ENCODE peak calls at places on chromosomes 4 and X, in ten cellular contexts. X is cardiac muscle cell, L is astrocyte, F is cardiac fibroblast, D is right lobe of liver, Z is hepatocyte, H is AG04450, O is IMR-90, U is Peyer's patch, W is SK-N-SH. M is an unnamed sample.

GRCh38 chrX:132490086-132490419 is 1.2 kb upstream of the MBNL3 start:
- DNase-seq in X (no peak), L (no peak), F (no peak), D (no peak), Z (no peak), H (no peak), O (no peak), U (no peak), W (no peak), M (peak; percentile 51)

GRCh38 chr4:150135134-150135773 is 57.0 kb downstream of the DCLK2 start:
- DNase-seq in X (no peak), L (no peak), F (peak; percentile 22), D (no peak), Z (no peak), H (no peak), O (peak; percentile 52), U (no peak), W (no peak), M (no peak)

GRCh38 chr4:108054025-108054424 is 64.3 kb downstream of the HADH start:
- DNase-seq in X (no peak), L (no peak), F (no peak), D (no peak), Z (no peak), H (no peak), O (no peak), U (no peak), W (no peak), M (no peak)

GRCh38 chr4:84573738-84574720 is 8.9 kb upstream of the CDS1 start:
- DNase-seq in X (no peak), L (no peak), F (peak; percentile 63), D (no peak), Z (no peak), H (no peak), O (no peak), U (no peak), W (no peak), M (no peak)

GRCh38 chr4:164700471-164700870 is 53.5 kb upstream of the SMIM31 start:
- DNase-seq in X (no peak), L (no peak), F (no peak), D (no peak), Z (no peak), H (no peak), O (no peak), U (peak; percentile 45), W (peak; percentile 6), M (peak; percentile 29)

GRCh38 chr4:134634301-134634700 is 432.7 kb upstream of the PABPC4L start:
- DNase-seq in X (no peak), L (no peak), F (no peak), D (no peak), Z (no peak), H (no peak), O (no peak), U (no peak), W (no peak), M (no peak)

GRCh38 chr4:141047228-141047884 is 85.9 kb downstream of the RNF150 start:
- DNase-seq in X (peak; percentile 42), L (peak; percentile 75), F (peak; percentile 53), D (no peak), Z (no peak), H (peak; percentile 49), O (peak; percentile 87), U (no peak), W (peak; percentile 17), M (no peak)

GRCh38 chr4:76219299-76220055 is 5.9 kb upstream of the SCARB2 start:
- DNase-seq in X (peak; percentile 85), L (peak; percentile 4), F (peak; percentile 83), D (no peak), Z (peak; percentile 44), H (no peak), O (peak; percentile 62), U (no peak), W (no peak), M (no peak)

GRCh38 chr4:25223770-25224375 is 10.0 kb upstream of the PI4K2B start:
- DNase-seq in X (peak; percentile 53), L (peak; percentile 34), F (peak; percentile 50), D (no peak), Z (no peak), H (no peak), O (peak; percentile 22), U (no peak), W (no peak), M (no peak)

GRCh38 chrX:12403474-12404082 is 265.3 kb downstream of the FRMPD4 start:
- DNase-seq in X (no peak), L (no peak), F (peak; percentile 52), D (no peak), Z (no peak), H (no peak), O (peak; percentile 26), U (no peak), W (no peak), M (no peak)

GRCh38 chr4:26105815-26106699 is 192.0 kb downstream of the SMIM20 start:
- DNase-seq in X (peak; percentile 54), L (peak; percentile 67), F (peak; percentile 62), D (no peak), Z (no peak), H (no peak), O (peak; percentile 80), U (no peak), W (no peak), M (no peak)

GRCh38 chr4:27929141-27929540 is 1068.5 kb downstream of the STIM2 start:
- DNase-seq in X (no peak), L (no peak), F (peak; percentile 4), D (no peak), Z (no peak), H (no peak), O (no peak), U (no peak), W (no peak), M (no peak)

GRCh38 chr4:119103263-119103662 is 32.4 kb upstream of the MYOZ2 start:
- DNase-seq in X (peak; percentile 97), L (peak; percentile 100), F (peak; percentile 99), D (no peak), Z (peak; percentile 68), H (peak; percentile 94), O (peak; percentile 99), U (peak; percentile 51), W (no peak), M (no peak)

GRCh38 chr4:187307131-187307530 is 583.5 kb upstream of the FAT1 start:
- DNase-seq in X (no peak), L (no peak), F (peak; percentile 28), D (no peak), Z (no peak), H (no peak), O (peak; percentile 48), U (no peak), W (no peak), M (no peak)

GRCh38 chrX:9788908-9789307 is 2.7 kb downstream of the SHROOM2 start:
- DNase-seq in X (peak; percentile 48), L (no peak), F (peak; percentile 25), D (peak; percentile 63), Z (peak; percentile 51), H (peak; percentile 13), O (peak; percentile 55), U (no peak), W (no peak), M (no peak)

DNA sequence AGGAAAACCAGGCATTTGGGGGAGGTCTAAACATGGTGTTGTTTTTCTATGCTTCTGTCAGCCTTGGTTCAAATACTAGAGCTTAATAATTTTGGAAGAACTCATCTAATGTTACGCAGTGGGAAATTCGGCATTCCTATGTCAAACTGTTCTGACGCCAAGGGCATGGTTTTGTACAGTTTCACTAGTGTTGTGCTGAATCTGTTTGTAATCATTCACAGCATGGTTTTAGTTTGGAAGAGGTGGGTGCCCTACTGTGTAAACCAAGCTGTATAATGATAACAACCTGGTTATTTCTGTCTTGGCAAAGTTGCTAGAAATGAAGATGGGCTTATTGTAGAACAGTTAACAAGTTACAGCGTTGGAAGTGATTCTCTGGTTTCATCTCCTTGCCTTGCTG is 5.2 kb downstream of the DDX3X start:
- DNase-seq in X (no peak), L (no peak), F (no peak), D (no peak), Z (no peak), H (no peak), O (no peak), U (no peak), W (no peak), M (no peak)
- H3K4me3 ChIP-seq in X (no peak overlapping the region), L (no peak overlapping the region), F (no peak overlapping the region), D (no peak overlapping the region), Z (no peak overlapping the region), H (no peak overlapping the region), O (no peak overlapping the region), U (no peak overlapping the region), W (no peak overlapping the region), M (no peak overlapping the region)

DNA sequence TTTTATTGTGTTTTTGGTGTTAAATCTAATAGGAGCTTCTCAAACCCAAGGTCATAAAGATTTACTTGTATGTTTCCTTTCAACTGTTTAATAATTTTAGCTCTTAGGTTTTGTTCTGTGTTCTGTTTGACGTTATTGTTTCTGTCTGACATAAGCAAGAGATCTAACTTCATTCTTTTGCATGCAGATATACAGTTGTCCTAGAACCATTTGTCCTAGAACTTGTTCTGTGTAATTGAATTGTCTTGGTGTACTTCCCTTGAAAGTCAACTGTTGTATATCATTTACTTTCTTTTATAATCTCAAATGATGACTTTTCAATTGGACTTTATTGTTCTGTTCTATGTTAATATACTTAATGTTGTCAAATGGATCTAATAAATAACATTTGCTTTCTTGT is 977.1 kb downstream of the FAT4 start:
- DNase-seq in X (no peak), L (no peak), F (no peak), D (no peak), Z (no peak), H (no peak), O (no peak), U (no peak), W (no peak), M (no peak)
- TF ChIP-seq CTCF in X (no peak), L (no peak), F (no peak), D (no peak), Z (no peak), H (no peak), O (no peak), U (no peak), W (no peak), M (no peak)

DNA sequence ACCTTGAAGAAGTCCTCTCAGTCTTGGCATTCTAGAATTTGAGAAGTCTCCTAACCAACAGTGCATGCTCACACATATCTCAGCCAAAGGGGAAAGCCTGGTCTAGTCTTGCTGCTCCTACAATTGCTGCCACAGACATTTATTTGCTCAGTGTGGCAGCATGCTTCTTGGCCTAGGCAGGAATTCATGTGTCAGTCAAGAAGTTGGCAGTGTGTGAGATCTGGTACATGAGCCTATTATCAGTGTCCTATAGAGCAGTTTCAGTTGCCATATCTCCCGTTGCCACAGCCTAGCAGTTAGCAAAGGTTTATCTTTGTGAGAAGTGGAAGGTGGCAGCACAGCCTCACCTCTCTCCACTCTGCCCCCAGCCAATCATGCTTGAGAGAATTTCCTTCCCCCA is 176.9 kb upstream of the ARHGEF9 start:
- DNase-seq in X (no peak), L (no peak), F (no peak), D (no peak), Z (no peak), H (no peak), O (no peak), U (no peak), W (no peak), M (no peak)
- H3K4me3 ChIP-seq in X (no peak overlapping the region), L (no peak overlapping the region), F (no peak overlapping the region), D (no peak overlapping the region), Z (no peak overlapping the region), H (no peak overlapping the region), O (no peak overlapping the region), U (no peak overlapping the region), W (no peak overlapping the region), M (no peak overlapping the region)

DNA sequence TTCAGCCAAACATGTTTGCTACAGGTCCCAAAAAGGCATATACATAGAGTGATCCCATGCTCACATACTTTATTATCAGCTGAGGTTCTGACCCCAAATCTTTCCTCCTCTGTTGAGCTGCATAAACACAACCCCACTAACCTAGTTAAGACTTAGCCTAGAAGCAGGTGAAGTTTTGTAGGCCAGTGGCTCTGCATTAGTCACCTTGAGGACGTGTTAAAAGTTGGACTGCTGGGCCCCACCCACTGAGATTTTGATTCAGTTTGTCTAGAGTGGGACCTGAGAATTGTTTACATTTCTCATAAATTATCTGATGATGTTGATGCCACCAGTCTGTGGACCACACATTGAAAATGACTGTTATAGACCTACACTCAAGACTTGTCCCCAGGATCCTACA is 43.8 kb upstream of the GAB1 start:
- DNase-seq in X (no peak), L (no peak), F (no peak), D (no peak), Z (no peak), H (no peak), O (no peak), U (no peak), W (no peak), M (no peak)
- TF ChIP-seq CTCF in X (no peak), L (no peak), F (no peak), D (no peak), Z (no peak), H (no peak), O (no peak), U (no peak), W (no peak), M (no peak)